ENCODE peak calls at places on chromosomes 16 and 17, in four cellular contexts. N is GM12878, B is K562, H is HepG2. V is an unnamed sample.

GRCh38 chr16:68995011-68995504 is 110.4 kb upstream of the HAS3 start:
- DNase-seq in N (no peak), B (no peak), H (peak), V (peak)

GRCh38 chr17:50407921-50408320 is 10.6 kb upstream of the LRRC59 start:
- DNase-seq in N (no peak), B (no peak), H (no peak), V (no peak)

GRCh38 chr16:64051826-64052225 is 1070.0 kb downstream of the CDH11 start:
- DNase-seq in N (no peak), B (no peak), H (peak), V (peak)

GRCh38 chr16:72785886-72786285 is 262.0 kb downstream of the ZFHX3 start:
- DNase-seq in N (no peak), B (no peak), H (no peak), V (no peak)

GRCh38 chr16:67271446-67271845 is 7.9 kb upstream of the PLEKHG4 start:
- DNase-seq in N (no peak), B (no peak), H (no peak), V (no peak)

GRCh38 chr16:88310796-88311605 is 71.8 kb upstream of the ZNF469 start:
- DNase-seq in N (no peak), B (no peak), H (no peak), V (no peak)

GRCh38 chr16:11624205-11624604 is 37.5 kb upstream of the LITAF start:
- DNase-seq in N (no peak), B (peak), H (no peak), V (no peak)

GRCh38 chr17:8791910-8792270 is 7.3 kb downstream of the MFSD6L start:
- DNase-seq in N (no peak), B (no peak), H (no peak), V (peak)

GRCh38 chr16:69822174-69822935 is 60.2 kb downstream of the WWP2 start:
- DNase-seq in N (no peak), B (no peak), H (peak), V (no peak)

GRCh38 chr17:73980517-73980916 is 223.0 kb upstream of the RPL38 start:
- DNase-seq in N (no peak), B (no peak), H (no peak), V (no peak)

GRCh38 chr16:51766739-51767138 is 615.7 kb upstream of the SALL1 start:
- DNase-seq in N (no peak), B (no peak), H (peak), V (no peak)

GRCh38 chr16:20865420-20866126 is 34.6 kb downstream of the DCUN1D3 start:
- DNase-seq in N (peak), B (no peak), H (no peak), V (no peak)

GRCh38 chr17:74108126-74108705 is 95.3 kb upstream of the RPL38 start:
- DNase-seq in N (no peak), B (no peak), H (no peak), V (no peak)

GRCh38 chr17:50953831-50954601 is 87.9 kb upstream of the TOB1 start:
- DNase-seq in N (no peak), B (peak), H (no peak), V (peak)

GRCh38 chr17:77929180-77929564 is 29.3 kb upstream of the TNRC6C start:
- DNase-seq in N (no peak), B (no peak), H (no peak), V (no peak)

GRCh38 chr16:56708418-56708817 is 21.5 kb upstream of the NUP93 start:
- DNase-seq in N (no peak), B (no peak), H (no peak), V (no peak)

GRCh38 chr16:51569204-51569911 is 418.3 kb upstream of the SALL1 start:
- DNase-seq in N (no peak), B (no peak), H (no peak), V (peak)

DNA sequence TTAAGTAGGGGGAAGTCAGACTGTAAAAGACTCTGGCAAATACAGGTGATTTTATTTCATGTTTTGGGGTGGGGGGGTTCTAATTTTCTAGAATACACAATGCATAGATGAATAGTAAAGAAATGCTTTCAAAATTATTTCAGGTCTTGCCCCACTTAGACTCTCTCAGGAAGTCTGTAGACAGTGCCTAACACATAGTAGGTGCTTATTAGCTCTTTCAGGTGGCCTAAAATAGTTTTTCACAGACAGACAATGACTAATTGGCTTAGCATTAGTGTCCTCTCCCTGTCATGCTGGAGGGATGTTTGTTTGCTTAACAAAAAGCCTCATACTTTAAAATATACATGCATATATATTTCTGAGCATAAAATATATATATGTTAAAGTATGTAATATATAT is 366.0 kb downstream of the SOX9 start:
- DNase-seq in N (no peak), B (no peak), H (no peak), V (no peak)
- H2AFZ ChIP-seq in N (no peak), B (no peak), H (no peak), V (no peak)

GRCh38 chr17:40347319-40348135 is 17.0 kb downstream of the GJD3 start:
- DNase-seq in N (no peak), B (peak), H (no peak), V (peak)

GRCh38 chr17:40348136-40348504 is 16.4 kb downstream of the GJD3 start:
- DNase-seq in N (no peak), B (no peak), H (no peak), V (no peak)

GRCh38 chr17:40349477-40350409 is 14.8 kb downstream of the GJD3 start:
- DNase-seq in N (no peak), B (no peak), H (no peak), V (no peak)

GRCh38 chr17:40350410-40351184 is 13.9 kb downstream of the GJD3 start:
- DNase-seq in N (no peak), B (no peak), H (no peak), V (no peak)

DNA sequence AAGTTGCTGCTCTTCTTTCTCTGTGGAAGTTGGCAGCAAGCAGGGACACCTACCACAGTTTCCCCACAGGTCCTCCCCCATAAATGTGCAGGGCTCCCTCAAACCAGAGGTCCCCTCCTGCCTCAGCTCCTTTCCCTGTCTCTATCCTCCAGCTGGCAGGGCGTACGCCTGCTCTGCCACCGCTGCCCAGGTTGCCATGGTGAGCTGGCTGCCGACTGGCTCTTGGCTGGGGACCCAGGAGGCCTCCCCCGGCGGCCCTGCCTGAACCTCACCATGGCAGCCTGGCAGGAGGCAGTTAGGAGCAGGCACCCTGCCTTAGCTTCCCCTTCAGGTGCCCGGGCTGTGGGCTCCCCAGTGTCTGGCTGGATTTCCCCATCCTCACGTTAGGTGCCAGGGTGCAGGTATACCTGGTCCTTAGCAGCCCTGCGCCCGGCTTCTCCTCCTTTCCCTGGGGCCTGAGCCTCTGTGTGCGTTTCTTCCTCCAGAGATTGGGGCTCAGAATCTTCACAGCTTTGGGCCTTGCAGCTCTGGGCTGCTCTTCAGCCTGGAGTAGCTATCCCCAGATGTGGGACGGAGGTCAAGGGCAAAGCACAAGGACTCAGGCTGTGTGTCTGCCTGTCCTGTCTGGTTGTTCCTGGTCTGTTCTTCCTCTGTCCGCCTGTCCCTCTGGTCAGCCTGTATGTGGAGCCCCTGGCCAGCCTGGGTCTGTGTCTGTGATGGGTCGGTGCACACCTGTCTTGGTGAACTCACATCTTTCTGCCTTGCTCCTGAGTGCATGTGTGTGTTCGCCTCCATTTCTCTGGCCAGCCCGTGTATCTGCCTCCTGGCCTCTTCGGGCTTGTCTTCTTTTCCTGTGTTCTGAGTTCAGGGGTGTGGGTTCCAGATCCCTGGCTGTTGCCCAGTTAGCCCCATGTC is 15.7 kb downstream of the GJD3 start:
- DNase-seq in N (no peak), B (no peak), H (no peak), V (no peak)
- TF ChIP-seq MYC in N (no peak), B (no peak), H (no peak), V (no peak)

GRCh38 chr17:39782481-39782880 is 44.7 kb downstream of the GRB7 start:
- DNase-seq in N (no peak), B (no peak), H (no peak), V (peak)
- H2AFZ ChIP-seq in N (no peak), B (no peak), H (no peak), V (no peak)

GRCh38 chr17:44257815-44258750 is 9.9 kb downstream of the SLC4A1 start:
- DNase-seq in N (no peak), B (no peak), H (no peak), V (no peak)

GRCh38 chr17:44256671-44257070 is 11.3 kb downstream of the SLC4A1 start:
- DNase-seq in N (no peak), B (no peak), H (no peak), V (no peak)

GRCh38 chr17:44255915-44256314 is 12.0 kb downstream of the SLC4A1 start:
- DNase-seq in N (no peak), B (no peak), H (no peak), V (no peak)

GRCh38 chr17:44260296-44260695 is 7.6 kb downstream of the SLC4A1 start:
- DNase-seq in N (no peak), B (peak), H (no peak), V (no peak)

GRCh38 chr17:44258811-44259351 is 9.1 kb downstream of the SLC4A1 start:
- DNase-seq in N (no peak), B (no peak), H (no peak), V (no peak)
- TF ChIP-seq MYC in N (no peak), B (no peak), H (no peak), V (no peak)

GRCh38 chr17:16361874-16362273 is 8.6 kb upstream of the CENPV start:
- DNase-seq in N (no peak), B (no peak), H (no peak), V (no peak)

GRCh38 chr17:16358394-16358793 is 5.1 kb upstream of the CENPV start:
- DNase-seq in N (no peak), B (no peak), H (no peak), V (no peak)

DNA sequence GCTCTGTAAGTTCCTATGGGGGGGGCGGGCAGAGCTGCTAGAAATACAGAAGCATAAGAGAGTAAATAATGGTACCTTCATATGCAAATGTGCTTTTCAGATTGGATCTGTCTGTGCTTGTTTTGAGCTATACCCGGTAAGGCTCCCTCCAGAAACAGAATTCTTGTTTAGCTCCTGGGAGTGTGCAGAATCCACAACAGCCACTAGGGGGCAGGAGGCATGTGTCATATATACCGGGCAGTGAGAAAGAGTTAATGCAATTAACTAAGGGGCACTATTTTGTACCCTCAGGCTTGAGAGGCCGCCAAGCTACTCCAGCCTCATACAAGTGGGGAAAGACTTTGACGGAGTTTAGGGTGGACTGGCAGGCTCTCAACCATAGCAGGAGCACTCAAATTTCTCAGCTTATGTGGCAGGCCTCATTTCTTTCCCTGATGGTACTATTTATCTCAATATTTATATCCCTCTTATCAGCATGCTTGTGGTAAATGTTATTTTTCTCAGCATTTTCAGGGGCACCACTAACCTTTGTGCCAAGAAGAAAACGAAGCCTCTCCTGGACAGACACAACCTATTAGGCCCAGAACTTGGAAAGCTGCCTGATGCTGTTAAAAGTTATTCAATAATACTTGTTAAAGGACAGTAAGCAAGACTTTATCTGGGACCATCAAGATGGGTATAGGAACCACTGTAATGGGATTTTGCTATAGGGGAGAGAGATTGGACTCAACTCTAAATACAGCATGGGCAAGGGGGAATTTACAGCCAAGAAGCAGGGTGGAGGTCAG is 10.7 kb upstream of the CENPV start:
- DNase-seq in N (peak), B (peak), H (peak), V (peak)
- H2AFZ ChIP-seq in N (peak), B (peak), H (no peak), V (peak)

DNA sequence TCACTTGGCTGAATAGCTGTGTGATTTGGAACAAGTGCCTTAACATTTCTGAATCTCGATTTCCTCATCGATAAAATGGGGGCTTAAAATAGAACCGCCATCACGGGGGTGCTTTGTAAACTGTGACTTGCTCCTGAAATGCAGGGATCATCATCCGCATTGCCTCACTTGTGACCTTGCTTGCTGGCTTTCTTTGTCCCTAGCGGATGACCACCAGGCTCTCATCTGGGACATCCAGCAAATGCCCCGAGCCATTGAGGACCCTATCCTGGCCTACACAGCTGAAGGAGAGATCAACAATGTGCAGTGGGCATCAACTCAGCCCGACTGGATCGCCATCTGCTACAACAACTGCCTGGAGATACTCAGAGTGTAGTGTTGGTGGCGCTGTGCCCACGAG is 11.9 kb upstream of the TACO1 start:
- DNase-seq in N (no peak), B (no peak), H (no peak), V (no peak)
- TF ChIP-seq MYC in N (no peak), B (no peak), H (no peak), V (no peak)

DNA sequence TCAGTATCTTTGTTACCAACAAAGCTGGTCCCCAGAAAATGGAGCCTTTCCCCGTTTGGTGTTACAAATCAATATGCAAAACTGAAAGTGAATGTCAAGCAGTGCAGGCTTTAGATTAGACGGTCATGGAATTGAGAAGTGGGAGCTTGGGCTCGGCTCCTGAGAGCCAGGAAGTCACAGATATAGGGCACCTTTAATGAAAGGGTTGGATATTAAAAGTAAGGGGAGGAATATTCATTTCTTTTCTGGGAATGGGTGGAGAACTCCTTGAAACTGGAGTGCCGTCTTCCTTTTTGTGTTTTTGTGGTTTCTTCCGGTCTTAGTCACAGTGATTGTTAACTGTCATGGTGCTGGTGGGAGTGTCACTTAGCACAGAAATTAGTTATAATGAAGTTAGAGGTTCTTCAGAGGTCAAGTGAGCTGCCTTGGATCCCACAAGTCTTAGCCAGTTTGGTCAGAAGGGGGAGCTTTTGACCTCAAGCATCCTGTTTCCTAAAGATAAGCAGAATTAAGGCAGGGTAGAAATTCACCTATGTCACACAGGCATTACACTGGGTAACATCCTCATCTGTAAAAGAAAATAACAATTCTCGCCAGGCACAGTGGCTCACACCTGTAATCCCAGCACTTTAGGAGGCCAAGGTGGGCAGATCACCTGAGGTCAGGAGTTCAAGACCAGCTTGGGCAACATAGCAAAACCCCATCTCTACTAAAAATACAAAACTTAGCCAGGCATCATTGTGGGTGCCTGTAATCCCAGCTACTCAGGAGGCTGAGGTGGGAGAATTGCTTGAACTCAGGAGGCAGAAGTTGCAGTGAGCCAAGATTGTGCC is 9.6 kb upstream of the EIF1 start:
- DNase-seq in N (peak), B (peak), H (no peak), V (peak)
- H2AFZ ChIP-seq in N (peak), B (peak), H (peak), V (peak)

DNA sequence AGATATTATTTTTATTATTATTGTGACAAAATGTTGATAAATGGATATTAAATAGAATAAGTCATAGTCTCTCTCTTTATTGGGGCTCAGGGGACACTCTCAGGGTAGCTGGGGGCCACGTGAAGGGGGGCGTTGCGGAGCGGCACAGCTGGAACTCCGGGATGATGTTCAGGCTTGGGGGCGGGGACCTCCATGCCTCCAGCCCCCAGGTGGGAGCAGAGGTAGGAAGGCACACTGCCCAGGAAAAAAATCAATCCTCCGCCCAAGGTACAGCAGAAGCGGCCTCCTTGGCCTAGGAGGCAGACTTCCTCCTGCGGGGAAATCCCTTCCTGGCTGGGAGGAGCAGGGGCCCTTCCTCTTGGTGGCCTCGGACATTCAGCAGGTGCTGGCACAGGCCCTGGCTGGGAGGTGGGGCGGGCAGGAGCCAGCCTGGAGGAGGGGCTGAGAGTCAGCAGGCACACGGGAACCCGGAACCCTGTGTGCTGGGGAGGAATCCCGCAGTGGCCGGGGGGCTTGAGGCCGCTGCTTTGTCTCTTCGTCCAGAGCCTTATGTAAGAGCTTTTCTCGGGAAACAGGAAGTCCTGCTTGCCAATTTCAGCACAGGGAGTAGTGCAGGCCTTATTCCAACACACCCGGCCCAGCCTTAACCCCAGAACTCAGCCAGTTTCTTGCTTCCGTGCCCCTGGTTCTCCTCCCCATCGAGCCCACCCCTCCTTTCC is 566 bp upstream of the TNFSF13 start:
- DNase-seq in N (no peak), B (no peak), H (peak), V (peak)
- TF ChIP-seq MYC in N (peak), B (no peak), H (peak), V (no peak)

DNA sequence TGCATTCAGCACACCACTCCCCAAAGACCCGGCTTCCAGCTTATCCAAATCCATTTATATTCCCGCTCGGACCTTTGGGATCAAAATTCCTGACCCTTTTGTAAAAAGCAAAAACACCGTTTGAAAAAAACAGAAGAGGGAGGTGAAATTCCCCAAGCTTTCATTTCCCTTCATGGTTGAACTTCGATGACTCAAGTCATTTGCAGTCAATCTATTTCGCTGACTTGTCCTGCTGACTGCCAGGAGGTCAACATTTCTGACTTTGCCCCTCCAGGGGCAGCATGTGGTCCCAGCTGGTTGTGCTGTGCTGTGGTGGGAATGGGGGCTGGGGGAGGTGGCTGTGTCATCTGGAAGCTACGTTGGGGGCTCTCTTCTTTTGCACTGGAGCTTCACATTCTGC is 87.5 kb upstream of the IRX3 start:
- DNase-seq in N (no peak), B (no peak), H (no peak), V (no peak)
- H2AFZ ChIP-seq in N (no peak), B (no peak), H (no peak), V (no peak)